ENCODE peak calls at places on chromosomes 12 and 14, in five cellular contexts. J is adrenal gland; U is right cardiac atrium; L is CD8-positive, alpha-beta T cell; D is dorsolateral prefrontal cortex. Z is an unnamed sample. For H3K27me3, the result is how much of the 10 kb centered on the place peaks cover.

GRCh38 chr14:95784137-95784536 is 70.2 kb upstream of the TCL1A start:
- DNase-seq in J (peak), L (no peak), U (no peak), D (no peak), Z (no peak)

GRCh38 chr12:25320123-25321006 is 69.6 kb upstream of the KRAS start:
- DNase-seq in U (no peak), D (no peak), J (no peak), L (no peak), Z (no peak)

GRCh38 chr12:44428825-44429224 is 447.3 kb downstream of the NELL2 start:
- DNase-seq in U (no peak), L (no peak), J (no peak), D (no peak), Z (no peak)

GRCh38 chr12:44835641-44836379 is 40.3 kb downstream of the NELL2 start:
- DNase-seq in L (no peak), D (peak), U (no peak), J (no peak), Z (no peak)

GRCh38 chr12:123916729-123917128 is 55.9 kb downstream of the CCDC92 start:
- DNase-seq in U (no peak), J (no peak), L (peak), D (no peak), Z (peak)

GRCh38 chr14:21505009-21505553 is 6.1 kb downstream of the METTL3 start:
- DNase-seq in L (no peak), D (no peak), J (no peak), U (no peak), Z (no peak)

GRCh38 chr12:65892905-65893304 is 68.6 kb downstream of the HMGA2 start:
- DNase-seq in J (no peak), U (no peak), L (no peak), D (no peak), Z (peak)

GRCh38 chr14:74860899-74861733 is 14.8 kb downstream of the PROX2 start:
- DNase-seq in L (peak), D (peak), U (peak), J (peak), Z (peak)

GRCh38 chr12:32047846-32048245 is 58.8 kb upstream of the BICD1 start:
- DNase-seq in U (no peak), L (no peak), J (no peak), D (no peak), Z (no peak)

DNA sequence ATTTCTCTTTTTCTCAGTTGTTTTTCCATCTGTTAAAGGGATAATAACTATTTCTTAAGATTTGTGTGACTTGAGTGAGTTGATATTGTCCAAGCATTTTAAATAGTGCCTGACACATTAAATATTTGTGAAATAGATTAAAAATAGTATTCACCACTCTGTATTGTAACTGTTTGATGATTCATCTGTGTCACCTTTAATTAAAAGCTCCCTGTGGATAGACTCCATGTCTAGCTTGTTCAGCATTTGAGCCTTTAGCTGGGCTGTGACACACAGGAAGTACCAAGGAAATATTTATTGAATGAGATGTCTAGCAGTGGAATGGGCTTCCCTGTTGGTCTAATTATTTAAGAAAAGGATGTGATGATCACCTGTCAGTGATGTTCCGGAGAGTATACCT is 1.8 kb upstream of the GLIPR1L2 start:
- DNase-seq in U (no peak), D (no peak), J (no peak), L (no peak), Z (no peak)
- H3K4me3 ChIP-seq in U (no peak), D (peak), J (peak), L (no peak), Z (no peak)

GRCh38 chr12:57219205-57219992 is 2.8 kb downstream of the NXPH4 start:
- DNase-seq in L (no peak), D (no peak), U (no peak), J (no peak), Z (no peak)
- H3K27me3 ChIP-seq in L (half or more), D (under half), U (under half), J (half or more), Z (under half)

GRCh38 chr12:14567311-14568195 is at the start of gene PLBD1:
- DNase-seq in L (no peak), J (peak), U (peak), D (no peak), Z (peak)
- H3K4me3 ChIP-seq in L (no peak), J (peak), U (peak), D (peak), Z (peak)

GRCh38 chr12:3088251-3088650 is 11.1 kb downstream of the TSPAN9 start:
- DNase-seq in U (no peak), L (no peak), J (no peak), D (no peak), Z (peak)
- H3K27me3 ChIP-seq in U (under half), L (under half), J (under half), D (under half), Z (under half)

DNA sequence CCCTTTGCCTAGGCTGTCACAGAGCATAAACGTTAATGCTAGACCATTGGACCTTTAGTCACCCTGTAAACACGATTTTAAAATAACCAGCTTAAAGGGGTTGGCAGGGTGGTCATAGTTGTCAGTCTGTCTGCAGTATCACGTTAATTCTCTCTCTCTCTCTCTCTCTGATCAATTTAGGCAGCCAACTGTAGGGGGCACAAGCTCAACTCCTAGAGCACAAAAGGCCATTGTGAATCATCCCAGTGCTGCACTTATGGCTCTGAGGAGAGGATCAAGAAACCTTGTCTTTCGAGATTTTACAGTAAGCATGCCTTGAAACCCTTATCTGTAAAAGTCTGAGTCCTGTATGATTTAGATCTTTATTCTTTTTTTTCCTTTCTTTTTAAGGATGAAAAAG is 97.1 kb downstream of the SCAF11 start:
- DNase-seq in D (no peak), U (no peak), L (no peak), J (peak), Z (no peak)
- H3K4me3 ChIP-seq in D (no peak), U (no peak), L (no peak), J (no peak), Z (no peak)

GRCh38 chr12:16604853-16605252 is 1.1 kb downstream of the LMO3 start:
- DNase-seq in J (no peak), L (no peak), D (no peak), U (peak), Z (no peak)
- H3K27me3 ChIP-seq in J (under half), L (under half), D (under half), U (under half), Z (under half)

DNA sequence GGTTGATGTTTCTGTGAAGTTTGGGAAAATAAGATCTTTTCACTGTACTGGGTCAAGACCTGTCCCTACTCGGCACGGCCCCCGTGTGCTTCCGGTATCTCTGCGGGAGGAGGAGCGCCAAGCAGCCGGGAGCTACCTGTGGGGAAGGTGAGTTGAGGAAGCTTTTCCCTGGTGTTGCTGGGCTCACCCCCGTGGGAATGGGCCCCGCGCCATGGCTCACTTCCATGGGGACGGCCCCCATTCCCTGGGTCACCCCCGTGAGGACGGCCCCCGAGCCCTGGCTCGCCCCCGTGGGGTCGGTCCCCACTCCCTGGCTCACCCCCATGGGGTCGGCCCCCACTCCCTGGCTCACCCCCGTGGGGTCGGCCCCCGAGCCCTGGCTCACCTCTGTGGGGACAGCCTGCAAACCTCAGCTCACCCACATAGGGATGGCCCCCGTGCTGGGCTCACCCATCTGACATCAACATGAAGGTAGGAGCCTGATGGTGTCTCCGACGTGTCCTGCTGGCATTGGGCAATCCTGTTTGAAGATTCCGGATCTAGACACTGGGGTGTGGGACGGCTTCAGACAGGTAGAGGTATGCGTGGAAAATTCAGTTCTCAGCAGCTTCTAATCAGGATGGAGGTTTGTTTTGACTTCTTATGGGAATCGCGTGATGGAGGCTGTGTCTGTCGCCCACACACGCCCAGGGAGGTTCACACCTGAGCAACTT is 9.1 kb downstream of the LRCOL1 start:
- DNase-seq in J (no peak), D (no peak), U (peak), L (no peak), Z (no peak)
- H3K4me3 ChIP-seq in J (no peak), D (no peak), U (no peak), L (peak), Z (no peak)

DNA sequence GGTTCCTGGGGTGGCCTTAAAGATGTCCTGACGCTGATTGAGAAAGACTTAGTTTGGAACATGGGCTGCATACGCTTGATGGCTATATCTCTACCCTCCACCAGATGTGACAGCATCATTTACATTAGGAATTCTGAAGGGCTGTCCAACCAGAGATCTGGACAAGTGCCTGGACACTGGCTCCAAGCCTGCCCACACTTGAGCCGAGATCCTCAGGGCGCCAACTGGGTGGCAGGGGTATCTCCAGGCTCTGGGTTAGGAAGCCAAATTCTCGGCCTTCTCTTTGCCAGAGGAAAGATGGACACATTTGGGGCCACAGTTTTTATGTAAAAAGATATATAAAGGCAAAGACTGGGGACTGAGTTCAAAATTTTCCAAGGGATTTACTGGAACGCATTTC is 246.3 kb downstream of the NTF3 start:
- DNase-seq in D (no peak), J (no peak), L (no peak), U (no peak), Z (peak)
- H3K27me3 ChIP-seq in D (under half), J (under half), L (under half), U (under half), Z (under half)

DNA sequence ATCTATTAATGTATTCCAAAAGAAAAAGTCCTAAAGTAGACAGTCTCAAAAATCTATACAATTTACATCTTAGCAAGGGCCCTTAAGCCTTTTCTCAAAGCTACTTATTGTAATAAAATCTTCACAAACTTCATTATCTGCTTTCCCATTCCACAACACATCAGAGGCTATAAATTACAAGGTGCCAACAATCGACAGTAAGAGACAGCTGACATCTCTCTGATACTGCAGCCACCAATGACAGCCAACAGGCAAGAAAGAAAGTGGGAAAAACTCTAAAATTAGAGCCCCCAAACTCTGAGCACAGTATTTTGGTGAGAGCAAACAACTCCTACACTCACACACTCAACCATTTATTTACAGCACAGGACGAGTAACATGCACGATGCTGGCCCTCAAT is 2.2 kb downstream of the ANGEL1 start:
- DNase-seq in D (no peak), J (no peak), L (no peak), U (no peak), Z (no peak)
- H3K4me3 ChIP-seq in D (peak), J (peak), L (peak), U (peak), Z (no peak)

GRCh38 chr14:98950356-98950895 is 321.6 kb downstream of the BCL11B start:
- DNase-seq in U (no peak), L (no peak), D (peak), J (no peak), Z (no peak)
- H3K27me3 ChIP-seq in U (under half), L (under half), D (under half), J (under half), Z (under half)